ENCODE peak calls at places on chromosome 13, in four cellular contexts. R is BE2C, S is A549, H is thoracic aorta. M is an unnamed sample.

GRCh38 chr13:34412817-34413365 is 529.2 kb upstream of the NBEA start:
- DNase-seq in R (no peak), S (no peak), H (no peak), M (no peak)

GRCh38 chr13:74226791-74227475 is 92.7 kb upstream of the KLF12 start:
- DNase-seq in R (no peak), S (no peak), H (no peak), M (no peak)

GRCh38 chr13:20312292-20312691 is 80.2 kb upstream of the GJB6 start:
- DNase-seq in R (no peak), S (no peak), H (no peak), M (no peak)

GRCh38 chr13:73056054-73056962 is 2.5 kb upstream of the KLF5 start:
- DNase-seq in R (no peak), S (peak), H (no peak), M (no peak)

GRCh38 chr13:113732176-113732960 is 26.7 kb upstream of the TMEM255B start:
- DNase-seq in R (peak), S (no peak), H (no peak), M (no peak)

GRCh38 chr13:44906758-44907157 is 82.5 kb downstream of the NUFIP1 start:
- DNase-seq in R (no peak), S (no peak), H (no peak), M (no peak)

GRCh38 chr13:101211261-101211660 is 205.0 kb downstream of the NALCN start:
- DNase-seq in R (no peak), S (peak), H (no peak), M (no peak)

GRCh38 chr13:43786766-43787517 is at the start of gene ENOX1:
- DNase-seq in R (peak), S (peak), H (no peak), M (no peak)

GRCh38 chr13:59533561-59534337 is 630.0 kb downstream of the DIAPH3 start:
- DNase-seq in R (no peak), S (no peak), H (no peak), M (no peak)

GRCh38 chr13:99816321-99816720 is 155.2 kb downstream of the ZIC5 start:
- DNase-seq in R (no peak), S (no peak), H (no peak), M (no peak)

GRCh38 chr13:72643339-72643989 is 84.0 kb downstream of the MZT1 start:
- DNase-seq in R (peak), S (peak), H (no peak), M (peak)

GRCh38 chr13:112965103-112965502 is 3.9 kb upstream of the MCF2L start:
- DNase-seq in R (no peak), S (no peak), H (no peak), M (no peak)

GRCh38 chr13:33183431-33184130 is 102.0 kb downstream of the STARD13 start:
- DNase-seq in R (no peak), S (no peak), H (no peak), M (no peak)

GRCh38 chr13:40656358-40656757 is 10.1 kb downstream of the FOXO1 start:
- DNase-seq in R (no peak), S (no peak), H (no peak), M (no peak)

GRCh38 chr13:40657307-40657706 is 9.1 kb downstream of the FOXO1 start:
- DNase-seq in R (no peak), S (no peak), H (no peak), M (no peak)

GRCh38 chr13:40652588-40652940 is 13.9 kb downstream of the FOXO1 start:
- DNase-seq in R (no peak), S (no peak), H (no peak), M (no peak)

GRCh38 chr13:40651866-40652587 is 14.4 kb downstream of the FOXO1 start:
- DNase-seq in R (no peak), S (no peak), H (no peak), M (no peak)

DNA sequence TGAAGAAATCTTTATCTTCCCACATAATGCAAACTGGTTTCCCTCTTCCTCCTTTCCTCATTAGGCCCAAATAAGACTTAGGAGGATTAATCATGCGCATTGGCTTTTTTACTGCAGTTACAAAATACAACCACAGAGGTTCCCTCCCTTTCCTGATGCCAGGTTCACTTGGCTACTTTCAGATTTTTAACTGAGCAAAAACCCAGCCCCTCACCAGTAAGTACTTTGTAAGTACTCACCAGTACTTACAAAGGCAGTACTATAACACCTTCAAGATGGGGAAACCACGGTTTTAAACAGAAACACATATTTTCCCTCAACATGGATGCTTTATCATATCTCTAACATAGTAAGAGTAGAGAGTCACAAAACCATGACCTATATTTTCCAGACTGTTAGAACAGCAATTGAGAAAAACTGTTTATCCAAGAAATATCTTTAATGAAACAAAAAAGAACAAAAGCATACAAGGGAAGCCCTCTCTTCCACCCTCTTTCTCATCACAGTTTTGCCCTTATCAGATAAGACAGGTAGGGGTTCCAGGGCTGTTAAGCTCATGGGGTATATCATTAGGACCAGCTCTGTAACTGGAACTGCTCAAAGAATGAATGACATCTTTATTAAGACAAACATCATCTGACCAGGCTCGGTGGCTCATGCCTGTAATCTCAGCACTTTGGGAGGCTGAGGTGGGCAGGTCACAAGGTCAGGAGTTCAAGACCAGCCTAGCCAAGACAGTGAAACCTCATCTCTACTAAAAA is 12.7 kb downstream of the FOXO1 start:
- DNase-seq in R (no peak), S (no peak), H (no peak), M (no peak)
- H3K4me3 ChIP-seq in R (no peak), S (no peak), H (no peak), M (peak)

GRCh38 chr13:51585234-51585672 is 991 bp downstream of the WDFY2 start:
- DNase-seq in R (no peak), S (no peak), H (no peak), M (no peak)

GRCh38 chr13:51584731-51585191 is 499 bp downstream of the WDFY2 start:
- DNase-seq in R (peak), S (peak), H (peak), M (peak)

GRCh38 chr13:51585696-51586095 is 1.4 kb downstream of the WDFY2 start:
- DNase-seq in R (no peak), S (no peak), H (no peak), M (peak)

GRCh38 chr13:51583469-51583874 is 790 bp upstream of the WDFY2 start:
- DNase-seq in R (no peak), S (no peak), H (no peak), M (no peak)

DNA sequence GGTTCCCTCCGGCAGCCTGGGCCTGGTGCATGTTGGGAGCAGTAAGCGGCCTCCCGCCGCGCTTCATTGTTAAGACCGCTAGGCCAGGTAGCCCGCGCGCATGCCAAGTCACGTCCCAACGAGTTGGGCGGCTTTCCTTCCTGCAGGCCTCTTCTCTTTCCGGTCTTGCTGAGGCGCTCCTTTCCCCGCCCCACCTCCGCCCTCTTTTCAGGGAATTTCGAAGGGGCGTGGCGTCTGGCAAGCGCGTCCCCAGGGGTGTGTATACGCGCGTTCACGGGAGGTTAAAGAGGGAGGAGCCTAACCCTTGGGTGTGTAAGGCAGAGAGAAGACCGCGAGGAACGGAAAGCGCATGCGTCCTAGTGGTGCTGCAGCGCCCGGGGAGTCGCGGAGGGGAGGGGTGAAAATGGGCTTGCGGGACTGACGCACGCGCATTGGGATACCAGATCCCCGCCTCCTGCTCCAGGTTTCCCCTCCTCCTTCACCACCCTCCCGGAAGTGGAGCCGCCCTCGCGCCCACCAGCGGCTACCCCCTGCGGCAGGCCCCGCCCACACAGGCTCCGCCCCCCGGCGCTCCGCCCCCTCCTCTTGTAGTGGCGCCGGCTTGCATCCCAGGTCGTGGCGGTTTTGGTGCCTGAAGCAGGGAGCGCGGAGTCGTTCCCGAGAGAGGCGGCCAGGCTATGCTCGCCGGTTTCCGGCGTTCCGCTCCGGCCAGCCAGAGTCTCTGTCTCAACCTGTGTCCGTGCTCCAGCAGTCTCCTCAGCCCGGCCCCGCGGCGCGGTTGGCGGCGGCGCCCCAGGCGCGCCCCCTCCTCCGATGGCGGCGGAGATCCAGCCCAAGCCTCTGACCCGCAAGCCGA is at the start of gene WDFY2:
- DNase-seq in R (peak), S (peak), H (peak), M (peak)
- TF ChIP-seq CTCF in R (no peak), S (no peak), H (no peak), M (no peak)

GRCh38 chr13:50133277-50133953 is 118.2 kb downstream of the KCNRG start:
- DNase-seq in R (no peak), S (no peak), H (no peak), M (no peak)
- H3K4me3 ChIP-seq in R (no peak), S (no peak), H (no peak), M (no peak)

DNA sequence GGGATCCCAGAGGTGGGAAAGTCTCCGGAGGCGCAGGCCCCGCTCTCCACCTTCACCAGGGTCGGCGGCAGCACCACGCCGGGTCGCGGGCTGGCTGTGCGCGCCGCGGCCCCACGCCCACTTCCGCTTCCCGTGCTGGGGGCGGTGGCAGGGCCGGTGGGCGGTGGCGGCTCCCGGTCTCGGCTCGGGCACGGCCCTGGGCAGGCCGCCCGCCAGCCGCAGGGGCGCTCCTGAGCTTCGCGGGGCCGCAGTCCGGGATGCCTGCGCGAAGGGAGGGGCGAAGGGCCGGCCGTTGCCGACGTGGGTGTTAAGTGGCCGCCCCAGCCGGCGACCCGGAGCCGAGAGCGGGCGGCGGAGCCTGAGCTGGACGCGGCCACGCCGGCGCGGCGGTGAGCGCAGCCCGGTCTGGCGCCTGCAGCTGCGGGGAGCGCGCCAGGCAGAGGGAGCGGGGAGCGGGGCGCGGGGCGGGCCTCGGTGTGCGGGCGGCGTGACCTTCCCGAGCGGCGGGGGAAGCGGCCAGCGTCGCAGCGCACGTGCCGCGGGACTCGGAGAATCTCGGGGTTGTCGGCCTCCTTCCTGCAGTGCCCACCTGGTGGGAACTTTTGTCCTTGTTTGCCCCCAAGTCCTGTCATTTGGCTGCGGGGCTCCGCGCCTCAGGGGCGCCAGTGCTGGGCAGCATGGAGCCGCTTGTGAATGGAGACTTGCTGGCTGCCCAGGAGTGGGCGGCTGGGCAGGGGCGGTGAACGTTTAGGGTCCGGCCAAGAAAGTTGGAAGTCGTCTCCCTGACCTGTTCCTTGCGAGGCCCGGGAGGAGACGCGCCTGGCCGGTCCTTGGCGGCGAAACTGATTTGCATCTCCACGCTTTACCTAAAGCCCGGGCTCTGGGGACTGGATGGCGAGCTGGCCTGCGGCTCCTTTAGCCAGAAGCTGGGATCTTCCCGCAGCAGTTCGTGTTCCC is at the start of gene SLC25A15:
- DNase-seq in R (peak), S (peak), H (no peak), M (no peak)
- TF ChIP-seq CTCF in R (no peak), S (peak), H (no peak), M (peak)

DNA sequence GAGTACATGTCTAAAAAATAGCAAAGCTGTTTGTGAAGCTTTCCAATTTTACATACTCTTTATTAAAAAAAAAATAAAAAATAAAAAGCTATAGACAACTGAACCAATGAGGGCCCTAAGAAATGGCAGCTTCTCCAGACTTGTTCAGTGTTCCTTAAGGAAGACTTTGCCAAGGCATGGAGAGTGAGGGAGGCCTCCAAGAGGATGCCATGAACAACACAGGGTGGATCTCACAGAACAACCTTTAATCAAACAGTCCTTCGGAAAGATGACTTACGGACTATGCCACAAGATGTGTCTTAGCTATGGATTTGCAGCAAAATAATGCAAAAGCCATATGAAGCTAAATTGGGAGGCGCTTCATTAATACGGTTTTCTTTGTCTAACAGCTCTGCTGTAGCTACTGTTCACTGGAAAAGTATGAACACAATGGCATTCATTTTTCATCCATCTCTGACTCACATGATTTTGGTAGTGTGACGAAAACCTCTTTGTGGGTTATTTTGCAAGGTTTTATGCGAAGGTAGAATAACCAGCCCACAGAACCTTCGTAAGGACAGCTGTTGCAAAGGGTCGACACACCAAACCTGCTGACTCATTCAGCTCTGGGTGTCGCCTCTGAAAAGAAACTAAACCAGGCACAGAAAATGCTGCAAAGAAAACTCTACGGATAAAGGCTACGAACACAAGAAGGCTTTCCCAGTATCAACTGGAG is 27.7 kb downstream of the EFNB2 start:
- DNase-seq in R (no peak), S (no peak), H (no peak), M (no peak)
- H3K4me3 ChIP-seq in R (no peak), S (no peak), H (peak), M (no peak)

GRCh38 chr13:26710166-26710565 is 50.4 kb downstream of the GPR12 start:
- DNase-seq in R (no peak), S (no peak), H (no peak), M (no peak)

GRCh38 chr13:26709461-26709860 is 51.1 kb downstream of the GPR12 start:
- DNase-seq in R (no peak), S (no peak), H (no peak), M (no peak)

GRCh38 chr13:26706381-26706780 is 54.2 kb downstream of the GPR12 start:
- DNase-seq in R (no peak), S (no peak), H (no peak), M (no peak)

GRCh38 chr13:26707122-26708006 is 53.2 kb downstream of the GPR12 start:
- DNase-seq in R (peak), S (peak), H (no peak), M (no peak)

DNA sequence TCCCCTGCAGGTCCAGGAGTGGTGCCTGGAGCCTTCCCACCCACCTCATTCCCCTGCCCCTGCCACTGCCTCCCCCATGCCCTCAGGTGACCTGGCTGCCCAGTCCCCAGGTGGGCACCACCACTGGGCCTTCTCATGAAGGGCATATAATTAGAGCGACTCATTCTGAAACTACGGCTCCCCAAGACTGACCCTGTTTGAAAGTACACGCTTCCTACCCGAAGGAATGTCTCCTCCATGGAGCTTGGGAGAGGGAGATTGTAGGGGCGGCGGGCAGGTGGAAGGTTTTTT is 52.6 kb downstream of the GPR12 start:
- DNase-seq in R (no peak), S (no peak), H (no peak), M (no peak)
- TF ChIP-seq CTCF in R (no peak), S (peak), H (no peak), M (no peak)

DNA sequence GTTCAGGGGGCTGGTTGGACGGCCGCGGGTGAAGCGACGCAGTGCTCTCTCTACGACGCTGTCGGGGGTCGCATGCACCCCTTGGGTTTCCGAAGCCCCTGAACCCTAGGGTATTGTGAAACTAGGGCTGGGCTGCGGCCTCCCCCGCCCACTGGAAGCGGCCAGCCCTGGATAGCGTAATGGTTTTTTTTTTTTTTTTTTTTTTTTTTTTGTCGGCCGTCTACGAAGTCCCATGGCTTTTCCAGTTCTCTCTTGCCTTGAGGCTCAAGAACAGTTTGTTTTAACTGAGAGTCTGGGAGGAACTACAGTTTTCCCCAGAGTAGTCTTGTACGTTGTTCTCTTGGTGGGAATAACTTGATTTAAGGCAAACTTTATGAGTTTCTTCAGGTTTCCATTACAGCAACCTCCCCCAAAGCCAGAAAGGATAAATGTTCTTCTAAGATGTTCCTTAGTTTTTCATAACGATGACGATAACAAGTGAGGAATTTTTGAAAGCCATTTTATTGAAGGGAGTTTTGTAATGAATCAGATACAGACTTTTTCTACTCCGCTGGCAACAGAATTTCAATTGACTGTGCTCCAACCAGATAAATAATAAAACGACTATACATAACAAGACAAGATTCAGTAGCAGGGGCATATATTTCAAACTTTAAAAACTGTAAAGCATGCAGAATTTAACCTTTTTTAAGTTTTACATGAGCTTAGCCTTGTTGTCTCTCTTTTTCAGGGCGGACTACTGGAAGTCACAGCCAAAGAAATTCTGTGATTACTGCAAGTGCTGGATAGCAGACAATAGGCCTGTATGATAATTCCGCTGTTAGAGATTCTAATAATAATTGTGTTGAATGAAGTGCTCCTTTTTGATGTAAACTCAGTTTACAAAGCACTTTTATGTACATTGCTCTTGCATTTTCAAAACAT is 867 bp downstream of the WBP4 start:
- DNase-seq in R (no peak), S (peak), H (no peak), M (no peak)
- H3K4me3 ChIP-seq in R (peak), S (peak), H (peak), M (peak)